ENCODE peak calls at places on chromosomes 4 and X, in four cellular contexts. F, G, I and L are unnamed samples. For H3K4me1, the result is how much of the 10 kb centered on the place peaks cover.

GRCh38 chrX:23003121-23003520 is 3.4 kb downstream of the DDX53 start:
- DNase-seq in F (peak), G (peak), I (no peak), L (no peak)

GRCh38 chr4:177461606-177462005 is 19.4 kb upstream of the AGA start:
- DNase-seq in I (no peak), G (no peak), F (peak), L (no peak)

GRCh38 chr4:142607976-142608375 is 238.1 kb downstream of the INPP4B start:
- DNase-seq in G (no peak), I (no peak), F (no peak), L (no peak)

GRCh38 chr4:101938836-101939235 is 148.3 kb downstream of the BANK1 start:
- DNase-seq in G (no peak), F (peak), I (no peak), L (no peak)

GRCh38 chr4:23881674-23882337 is 8.0 kb downstream of the PPARGC1A start:
- DNase-seq in F (no peak), G (no peak), I (no peak), L (no peak)

GRCh38 chr4:4845027-4845426 is 14.4 kb upstream of the MSX1 start:
- DNase-seq in F (no peak), G (no peak), I (no peak), L (no peak)

GRCh38 chr4:168540086-168540864 is 43.4 kb downstream of the PALLD start:
- DNase-seq in F (peak), G (peak), I (no peak), L (no peak)

GRCh38 chr4:144699565-144699964 is 53.6 kb downstream of the HHIP start:
- DNase-seq in F (peak), G (peak), I (no peak), L (no peak)

GRCh38 chr4:150976478-150977118 is 38.5 kb downstream of the LRBA start:
- DNase-seq in G (no peak), F (no peak), I (no peak), L (no peak)

DNA sequence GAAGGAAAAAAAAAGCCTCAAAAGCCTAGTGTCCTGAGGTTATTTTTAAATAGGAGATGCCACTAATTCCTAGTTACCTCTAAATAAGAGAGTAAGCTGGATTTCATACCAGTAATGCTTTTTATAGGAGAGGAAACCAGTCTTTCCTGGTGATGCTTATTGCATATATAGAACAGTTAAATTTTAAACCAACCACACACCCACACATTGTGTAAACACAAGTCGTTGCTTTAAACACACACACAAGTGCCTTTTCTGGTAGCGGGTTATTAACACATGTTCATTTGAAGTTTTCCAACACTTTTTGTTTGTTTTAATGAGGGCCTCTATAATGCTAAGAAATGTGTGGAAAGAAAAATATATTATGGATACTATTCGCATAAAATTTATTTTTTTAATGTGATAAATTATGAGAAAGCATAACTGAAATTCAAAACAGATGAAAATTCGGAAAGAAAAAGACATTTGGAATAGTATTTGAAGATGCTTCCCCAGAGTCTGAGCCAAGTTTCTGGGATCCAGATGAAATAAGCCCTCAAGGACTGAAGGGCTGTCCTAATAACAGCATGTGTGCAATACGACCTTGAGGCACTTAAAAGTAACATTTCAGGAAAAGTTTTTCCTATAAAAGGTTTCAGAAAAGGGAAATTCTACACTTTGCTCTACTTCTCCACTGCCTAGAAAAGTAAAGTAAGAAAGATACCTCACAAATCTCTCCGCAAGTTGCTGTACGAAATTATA is 2.0 kb downstream of the ANTXR2 start:
- DNase-seq in G (peak), F (peak), I (no peak), L (no peak)
- H3K4me3 ChIP-seq in G (peak), F (peak), I (peak), L (peak)

DNA sequence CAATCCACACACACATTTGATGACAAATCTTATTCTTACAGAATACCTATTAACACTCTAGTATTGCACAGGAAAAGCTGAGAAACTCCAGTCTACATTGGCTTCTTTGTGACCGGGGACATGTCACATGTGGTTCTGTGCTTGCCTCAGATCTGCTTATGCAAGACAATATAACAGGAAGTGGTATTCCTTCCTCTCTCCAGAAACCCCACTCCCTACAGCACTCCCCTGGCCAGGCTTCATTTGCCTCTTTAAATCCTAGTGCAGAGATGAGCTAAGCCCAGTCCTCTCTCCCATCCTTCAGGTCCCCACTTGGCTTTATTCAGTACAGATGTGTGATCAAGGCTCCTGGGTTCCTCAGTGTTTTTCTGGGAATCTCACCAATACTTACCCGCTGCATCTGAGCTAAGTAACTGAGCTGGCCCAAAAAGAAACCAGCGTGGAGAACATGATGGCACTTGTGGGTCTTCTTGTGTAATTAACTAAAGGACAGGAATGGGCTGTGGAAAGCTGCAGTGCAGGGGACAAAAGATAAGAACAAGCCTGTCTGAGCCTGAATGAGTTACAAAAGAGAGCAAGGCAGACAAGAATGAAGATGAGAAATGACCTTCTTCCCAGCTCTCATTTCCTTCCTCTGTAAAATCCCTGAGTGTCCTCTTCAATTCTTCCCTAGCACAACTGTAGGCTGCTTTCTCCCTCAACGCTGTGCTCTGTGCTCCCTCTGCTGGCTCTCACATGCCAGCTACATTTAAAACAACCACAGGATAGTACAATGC is 105.6 kb downstream of the HNRNPD start:
- DNase-seq in G (peak), I (peak), F (peak), L (no peak)
- H3K9ac ChIP-seq in G (no peak), I (no peak), F (no peak), L (no peak)

GRCh38 chrX:45749375-45749774 is 548.7 kb upstream of the DIPK2B start:
- DNase-seq in I (no peak), F (no peak), G (no peak), L (no peak)
- H3K4me1 ChIP-seq in I (under half), F (half or more), G (under half), L (under half)

DNA sequence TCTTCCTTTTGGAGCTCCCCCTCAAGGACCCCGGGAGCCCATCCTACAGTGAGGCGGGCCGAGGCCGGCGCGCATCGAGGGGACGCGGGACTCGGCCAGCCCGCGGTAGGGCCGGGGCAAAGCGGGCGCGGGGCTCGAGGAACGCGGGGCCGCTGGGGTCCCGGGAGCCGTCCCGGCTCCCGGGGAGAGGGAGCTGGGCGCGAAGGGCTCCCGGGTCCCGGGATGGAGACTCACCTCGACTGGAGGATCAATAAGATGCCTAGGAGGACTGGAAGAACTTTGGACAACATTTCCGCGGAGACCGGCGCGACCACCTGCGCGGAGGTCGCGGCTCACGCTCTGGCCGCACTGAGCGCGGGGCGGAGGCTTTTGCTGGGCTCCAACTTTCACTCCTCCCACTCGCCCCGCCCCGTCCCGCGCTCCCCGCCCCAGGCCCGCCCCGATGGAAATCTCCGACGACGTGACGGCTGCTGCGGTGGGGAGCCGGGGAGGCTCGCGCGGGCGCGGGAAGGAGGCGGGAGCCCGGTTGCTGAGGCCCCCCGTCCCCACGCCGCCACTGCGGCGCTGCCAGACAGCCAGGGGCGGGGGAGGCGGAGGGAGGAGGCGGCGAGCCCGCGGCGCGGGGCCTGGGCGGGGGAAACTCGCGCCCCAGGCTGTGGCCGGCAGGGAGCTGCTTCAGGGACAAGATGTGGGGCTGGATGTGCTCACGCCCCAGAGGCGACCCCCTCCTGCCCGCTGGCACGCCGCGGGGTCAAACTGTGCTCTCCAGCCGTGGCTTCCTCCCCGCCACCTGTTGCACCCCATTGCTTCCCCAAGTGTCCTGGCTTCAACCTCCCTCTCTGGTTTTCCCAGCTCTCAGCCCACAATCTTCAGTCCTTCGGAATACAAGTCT is at the start of gene GABRE:
- DNase-seq in I (peak), F (no peak), G (no peak), L (peak)
- H3K4me3 ChIP-seq in I (peak), F (peak), G (peak), L (peak)

GRCh38 chr4:48985602-48985975 is 486 bp upstream of the CWH43 start:
- DNase-seq in G (no peak), F (no peak), I (no peak), L (no peak)
- H3K9ac ChIP-seq in G (no peak), F (no peak), I (peak), L (peak)

GRCh38 chr4:6354119-6354518 is 84.5 kb downstream of the WFS1 start:
- DNase-seq in I (no peak), F (no peak), G (no peak), L (no peak)
- H3K4me1 ChIP-seq in I (under half), F (under half), G (under half), L (under half)